ENCODE peak calls at places on chromosomes 5 and 9, in ten cellular contexts. J is SIG-M5; L is cardiac fibroblast; F is KBM-7; E is NCI-H1694 treated with DMSO at 0.1 percent for 48 hours; S is activated naive CD8-positive, alpha-beta T cell treated with anti-CD3 and anti-CD28 coated beads, Interleukin-2, amount 50 U/mL, for 24 hours; V is hypothalamus; K is stimulated activated naive CD8-positive, alpha-beta T cell treated with anti-CD3 and anti-CD28 coated beads, Interleukin-15, amount 100 ng/mL, for 72 hours; H is mesothelial cell of epicardium; Z is GM20000. N is an unnamed sample.
A peak's percentile ranks its signal among the peaks of the same experiment; 100 is the strongest.

GRCh38 chr5:133440467-133441115 is 171.8 kb downstream of the FSTL4 start:
- DNase-seq in J (no peak), L (no peak), F (no peak), E (no peak), S (no peak), V (no peak), K (no peak), H (no peak), Z (no peak), N (peak; percentile 5)

GRCh38 chr5:132265336-132266030 is 8.0 kb downstream of the PDLIM4 start:
- DNase-seq in J (no peak), L (peak; percentile 97), F (no peak), E (no peak), S (no peak), V (no peak), K (peak; percentile 5), H (no peak), Z (peak; percentile 8), N (peak; percentile 97)

GRCh38 chr5:173789031-173789920 is 98.9 kb upstream of the CPEB4 start:
- DNase-seq in J (no peak), L (peak; percentile 71), F (no peak), E (no peak), S (peak; percentile 27), V (no peak), K (no peak), H (no peak), Z (peak; percentile 42), N (peak; percentile 94)

GRCh38 chr9:98368366-98369065 is 113.1 kb upstream of the TBC1D2 start:
- DNase-seq in J (no peak), L (peak; percentile 42), F (no peak), E (no peak), S (no peak), V (no peak), K (no peak), H (no peak), Z (no peak), N (no peak)

GRCh38 chr9:86923061-86923460 is 24.2 kb downstream of the GAS1 start:
- DNase-seq in J (no peak), L (no peak), F (no peak), E (no peak), S (no peak), V (no peak), K (no peak), H (no peak), Z (no peak), N (no peak)

GRCh38 chr5:194603-195209 is 3.4 kb downstream of the LRRC14B start:
- DNase-seq in J (no peak), L (no peak), F (no peak), E (no peak), S (no peak), V (no peak), K (no peak), H (no peak), Z (no peak), N (no peak)

GRCh38 chr5:149490599-149491187 is 60.5 kb downstream of the CSNK1A1 start:
- DNase-seq in J (no peak), L (no peak), F (no peak), E (no peak), S (no peak), V (no peak), K (no peak), H (no peak), Z (no peak), N (peak; percentile 25)

GRCh38 chr5:112475747-112476435 is 56.8 kb upstream of the EPB41L4A start:
- DNase-seq in J (no peak), L (no peak), F (no peak), E (no peak), S (no peak), V (peak; percentile 35), K (no peak), H (no peak), Z (no peak), N (peak; percentile 10)

GRCh38 chr5:83632874-83633273 is 87.8 kb downstream of the HAPLN1 start:
- DNase-seq in J (no peak), L (peak; percentile 76), F (no peak), E (no peak), S (no peak), V (no peak), K (no peak), H (no peak), Z (no peak), N (peak; percentile 93)

GRCh38 chr5:169944922-169945675 is 35.2 kb downstream of the INSYN2B start:
- DNase-seq in J (no peak), L (no peak), F (no peak), E (no peak), S (no peak), V (no peak), K (no peak), H (no peak), Z (peak; percentile 25), N (no peak)

GRCh38 chr9:37309136-37309535 is 113.4 kb upstream of the GRHPR start:
- DNase-seq in J (no peak), L (no peak), F (peak; percentile 36), E (no peak), S (no peak), V (no peak), K (no peak), H (no peak), Z (peak; percentile 27), N (peak; percentile 74)

GRCh38 chr9:121688149-121688680 is 36.8 kb downstream of the DAB2IP start:
- DNase-seq in J (no peak), L (no peak), F (no peak), E (peak; percentile 13), S (no peak), V (no peak), K (no peak), H (no peak), Z (no peak), N (no peak)

GRCh38 chr9:95985656-95986055 is 110.2 kb downstream of the ERCC6L2 start:
- DNase-seq in J (no peak), L (no peak), F (no peak), E (no peak), S (no peak), V (no peak), K (no peak), H (no peak), Z (no peak), N (no peak)

GRCh38 chr5:5492087-5492933 is 69.8 kb downstream of the ICE1 start:
- DNase-seq in J (no peak), L (peak; percentile 70), F (peak; percentile 51), E (peak; percentile 73), S (peak; percentile 30), V (no peak), K (peak; percentile 51), H (no peak), Z (peak; percentile 76), N (peak; percentile 62)

GRCh38 chr5:168370826-168371225 is 79.4 kb downstream of the WWC1 start:
- DNase-seq in J (no peak), L (no peak), F (no peak), E (no peak), S (no peak), V (no peak), K (no peak), H (no peak), Z (no peak), N (no peak)

GRCh38 chr5:142910128-142910527 is 140.0 kb downstream of the ARHGAP26 start:
- DNase-seq in J (no peak), L (no peak), F (no peak), E (no peak), S (no peak), V (no peak), K (no peak), H (no peak), Z (no peak), N (no peak)

GRCh38 chr5:172109749-172110148 is 78.3 kb downstream of the STK10 start:
- DNase-seq in J (no peak), L (no peak), F (no peak), E (no peak), S (no peak), V (no peak), K (no peak), H (no peak), Z (no peak), N (no peak)

N was measured in M059J.